ENCODE peak calls at places on chromosomes 4 and X, in six cellular contexts. V, T, X, H, P and A are unnamed samples.

GRCh38 chrX:100995469-100995868 is 26.0 kb downstream of the ARL13A start:
- DNase-seq in X (no peak), P (no peak), T (no peak), H (no peak), V (no peak), A (no peak)

GRCh38 chr4:134219043-134219442 is 17.5 kb upstream of the PABPC4L start:
- DNase-seq in P (no peak), H (no peak), T (peak), X (no peak), V (no peak), A (no peak)

GRCh38 chr4:176286728-176287127 is 17.7 kb upstream of the ASB5 start:
- DNase-seq in T (no peak), P (no peak), V (no peak), H (no peak), X (no peak), A (no peak)

GRCh38 chr4:113657834-113658233 is 103.7 kb downstream of the CAMK2D start:
- DNase-seq in P (no peak), V (no peak), X (no peak), H (no peak), T (no peak), A (no peak)

GRCh38 chr4:107579099-107579498 is 140.9 kb downstream of the PAPSS1 start:
- DNase-seq in H (peak), V (no peak), T (no peak), P (no peak), X (peak), A (no peak)

GRCh38 chr4:140099993-140100392 is 54.0 kb downstream of the MAML3 start:
- DNase-seq in T (no peak), X (peak), V (peak), P (no peak), H (no peak), A (peak)

GRCh38 chrX:24498181-24498580 is 33.1 kb downstream of the PDK3 start:
- DNase-seq in P (peak), X (no peak), H (no peak), T (peak), V (no peak), A (no peak)

GRCh38 chrX:75746891-75747639 is 38.0 kb downstream of the MAGEE2 start:
- DNase-seq in X (peak), T (peak), V (no peak), H (peak), P (peak), A (no peak)

GRCh38 chrX:71636438-71637252 is 18.3 kb upstream of the CXCR3 start:
- DNase-seq in P (no peak), T (no peak), V (no peak), H (no peak), X (no peak), A (no peak)

GRCh38 chr4:164949448-164950118 is 27.9 kb downstream of the TRIM61 start:
- DNase-seq in V (no peak), T (peak), P (peak), H (no peak), X (no peak), A (no peak)

GRCh38 chr4:88940506-88940905 is 116.5 kb downstream of the FAM13A start:
- DNase-seq in H (no peak), T (no peak), V (no peak), P (no peak), X (no peak), A (no peak)

GRCh38 chrX:39670281-39670680 is 427.5 kb downstream of the BCOR start:
- DNase-seq in V (no peak), P (no peak), H (no peak), X (no peak), T (no peak), A (no peak)

GRCh38 chr4:86521373-86521969 is 72.6 kb upstream of the PTPN13 start:
- DNase-seq in H (no peak), X (no peak), P (no peak), V (no peak), T (no peak), A (peak)

GRCh38 chr4:10578027-10578426 is 106.5 kb downstream of the CLNK start:
- DNase-seq in P (no peak), H (no peak), X (no peak), V (no peak), T (no peak), A (no peak)

GRCh38 chrX:37746268-37746931 is 33.5 kb upstream of the CYBB start:
- DNase-seq in P (no peak), T (no peak), X (no peak), H (no peak), V (no peak), A (no peak)
- TF ChIP-seq POLR2AphosphoS5 in P (no peak), T (no peak), X (no peak), H (no peak), V (no peak), A (no peak)

GRCh38 chrX:136067946-136068345 is 79.4 kb upstream of the FHL1 start:
- DNase-seq in T (no peak), H (no peak), X (no peak), V (no peak), P (no peak), A (no peak)
- TF ChIP-seq POLR2AphosphoS5 in T (no peak), H (no peak), X (no peak), V (no peak), P (no peak), A (no peak)

GRCh38 chr4:123558865-123559264 is 162.3 kb downstream of the SPRY1 start:
- DNase-seq in X (no peak), H (no peak), P (no peak), V (no peak), T (no peak), A (no peak)
- TF ChIP-seq POLR2AphosphoS5 in X (no peak), H (no peak), P (no peak), V (no peak), T (no peak), A (no peak)

GRCh38 chr4:151049430-151049884 is 34.4 kb upstream of the LRBA start:
- DNase-seq in H (peak), T (peak), V (no peak), X (no peak), P (no peak), A (no peak)
- TF ChIP-seq POLR2AphosphoS5 in H (no peak), T (peak), V (no peak), X (no peak), P (no peak), A (no peak)

GRCh38 chr4:124686279-124686678 is 26.3 kb downstream of the ANKRD50 start:
- DNase-seq in H (no peak), P (no peak), X (peak), T (peak), V (no peak), A (no peak)

GRCh38 chr4:124691801-124692200 is 20.7 kb downstream of the ANKRD50 start:
- DNase-seq in V (no peak), X (no peak), T (no peak), H (no peak), P (no peak), A (no peak)

GRCh38 chr4:124684301-124684700 is 28.2 kb downstream of the ANKRD50 start:
- DNase-seq in H (no peak), X (no peak), P (no peak), T (no peak), V (no peak), A (no peak)

GRCh38 chr4:124685851-124686250 is 26.7 kb downstream of the ANKRD50 start:
- DNase-seq in H (no peak), T (no peak), V (no peak), X (no peak), P (no peak), A (no peak)
- TF ChIP-seq POLR2AphosphoS5 in H (no peak), T (no peak), V (no peak), X (no peak), P (no peak), A (no peak)

DNA sequence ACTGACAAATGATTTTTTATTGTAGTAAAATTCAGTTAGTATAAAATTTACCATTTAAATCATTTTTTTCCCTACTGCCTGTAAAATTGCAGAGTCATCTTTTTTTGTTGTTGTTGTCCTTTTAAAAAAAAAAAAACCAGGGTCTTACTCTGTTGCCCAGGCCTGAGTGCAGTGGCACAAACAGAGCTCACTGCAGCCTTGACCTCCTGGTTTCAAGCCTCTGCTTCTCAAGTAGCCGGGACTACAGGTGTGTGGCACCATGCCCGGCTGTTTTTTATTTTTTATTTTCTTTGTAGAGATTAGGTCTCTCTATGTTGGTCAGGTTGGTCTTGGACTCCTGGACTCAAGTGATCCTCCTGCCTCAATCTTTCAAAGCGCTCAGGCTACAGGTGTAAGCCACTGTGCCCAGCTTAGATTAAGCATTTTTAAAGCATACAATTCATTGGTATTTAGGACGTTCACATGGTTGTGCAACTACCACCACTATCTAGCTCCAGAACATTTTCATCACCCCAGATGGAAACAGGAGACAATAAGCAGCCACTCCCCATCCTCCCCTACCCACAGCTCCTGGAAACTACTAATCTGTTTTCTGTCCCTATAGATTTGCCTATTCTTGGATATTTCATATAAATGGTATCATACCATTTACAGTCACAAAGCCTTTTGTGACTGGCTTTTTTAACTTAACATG is 59.7 kb upstream of the PGRMC2 start:
- DNase-seq in V (no peak), P (no peak), T (no peak), H (no peak), X (no peak), A (no peak)
- TF ChIP-seq POLR2AphosphoS5 in V (no peak), P (no peak), T (no peak), H (no peak), X (no peak), A (no peak)

DNA sequence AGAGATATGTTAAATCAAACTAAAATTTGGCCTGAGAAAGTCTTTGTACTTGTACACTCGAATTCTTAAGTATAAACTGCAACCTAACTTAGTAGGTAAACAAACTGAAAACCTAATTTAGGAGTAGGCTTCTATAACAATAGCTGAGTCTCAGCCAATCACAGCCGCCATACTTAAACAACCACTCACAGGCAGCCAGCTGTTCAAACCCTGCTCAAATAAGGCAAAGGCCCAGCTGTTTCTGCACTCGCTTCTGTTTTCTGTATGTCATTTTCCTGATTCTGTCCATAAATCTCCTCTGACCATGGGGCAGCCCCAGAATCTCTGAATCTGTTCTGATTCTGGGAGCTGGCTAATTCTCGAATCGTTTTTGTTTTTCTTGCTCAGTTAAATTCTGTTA is 7.8 kb upstream of the PLS3 start:
- DNase-seq in P (no peak), V (no peak), T (peak), H (no peak), X (no peak), A (no peak)
- TF ChIP-seq POLR2AphosphoS5 in P (no peak), V (no peak), T (no peak), H (no peak), X (no peak), A (no peak)

DNA sequence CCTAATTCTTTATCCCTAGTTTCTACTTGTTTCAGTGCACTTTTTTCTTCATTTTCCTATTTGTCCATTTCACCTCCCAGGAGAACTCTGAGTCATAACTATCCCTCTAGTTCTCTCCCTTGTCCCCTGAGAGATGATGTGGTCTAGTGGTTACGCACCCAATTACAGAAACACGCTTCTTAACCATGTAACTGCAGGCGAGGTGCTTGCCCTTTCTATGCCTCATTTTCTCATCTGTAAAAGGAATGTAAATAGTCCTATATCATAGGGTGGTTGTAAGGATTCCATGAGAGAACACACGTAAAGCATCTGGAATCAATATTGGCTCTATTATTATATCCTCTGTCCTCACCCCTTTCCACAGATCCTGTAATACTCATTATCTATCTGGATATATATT is 8.7 kb upstream of the GRPR start:
- DNase-seq in H (no peak), P (no peak), X (no peak), T (no peak), V (no peak), A (no peak)
- TF ChIP-seq POLR2AphosphoS5 in H (no peak), P (no peak), X (no peak), T (no peak), V (no peak), A (no peak)